ENCODE peak calls at places on chromosomes 1 and 21, in seven cellular contexts. K is neural progenitor cell, F is hepatocyte, I is GM23338, W is HCT116, E is MM.1S, J is PC-3. H is an unnamed sample.
A peak's percentile ranks its signal among the peaks of the same experiment; 100 is the strongest.

GRCh38 chr1:64082459-64082858 is 121.0 kb upstream of the UBE2U start:
- DNase-seq in K (no peak), F (no peak), I (no peak), W (no peak), E (no peak), J (no peak), H (peak; percentile 87)

GRCh38 chr1:89041055-89041707 is 18.5 kb upstream of the GBP3 start:
- DNase-seq in K (no peak), F (no peak), I (no peak), W (no peak), E (no peak), J (peak; percentile 90), H (peak; percentile 76)

GRCh38 chr21:42775123-42775522 is 104.2 kb downstream of the WDR4 start:
- DNase-seq in K (no peak), F (no peak), I (no peak), W (no peak), E (no peak), J (no peak), H (no peak)

GRCh38 chr1:61356995-61357394 is 274.6 kb downstream of the NFIA start:
- DNase-seq in K (no peak), F (no peak), I (no peak), W (no peak), E (no peak), J (no peak), H (no peak)

GRCh38 chr1:107963601-107964396 is 1.2 kb downstream of the VAV3 start:
- DNase-seq in K (peak; percentile 41), F (peak; percentile 28), I (peak; percentile 64), W (no peak), E (peak; percentile 47), J (no peak), H (peak; percentile 57)

GRCh38 chr1:244861683-244862082 is 2.7 kb downstream of the HNRNPU start:
- DNase-seq in K (peak; percentile 15), F (peak; percentile 15), I (no peak), W (no peak), E (no peak), J (no peak), H (peak; percentile 44)

GRCh38 chr21:14260459-14260764 is 44.5 kb downstream of the RBM11 start:
- DNase-seq in K (no peak), F (no peak), I (no peak), W (no peak), E (no peak), J (no peak), H (no peak)

GRCh38 chr1:85822696-85823095 is 114.5 kb upstream of the ZNHIT6 start:
- DNase-seq in K (no peak), F (no peak), I (no peak), W (no peak), E (no peak), J (peak; percentile 83), H (no peak)

GRCh38 chr1:153616144-153616884 is at the start of gene S100A14:
- DNase-seq in K (no peak), F (peak; percentile 89), I (no peak), W (peak; percentile 59), E (no peak), J (peak; percentile 95), H (no peak)

GRCh38 chr21:39456665-39457064 is 4.9 kb downstream of the SH3BGR start:
- DNase-seq in K (peak; percentile 22), F (no peak), I (peak; percentile 50), W (no peak), E (no peak), J (peak; percentile 19), H (peak; percentile 8)

GRCh38 chr1:31651766-31652165 is 7.1 kb upstream of the PEF1 start:
- DNase-seq in K (no peak), F (no peak), I (no peak), W (no peak), E (no peak), J (no peak), H (no peak)

GRCh38 chr21:46216132-46216747 is 12.3 kb downstream of the LSS start:
- DNase-seq in K (no peak), F (no peak), I (no peak), W (no peak), E (no peak), J (no peak), H (no peak)

GRCh38 chr21:34988139-34988538 is 61.0 kb downstream of the RUNX1 start:
- DNase-seq in K (no peak), F (no peak), I (no peak), W (no peak), E (no peak), J (no peak), H (no peak)

GRCh38 chr1:223076382-223076781 is 66.7 kb downstream of the TLR5 start:
- DNase-seq in K (no peak), F (no peak), I (no peak), W (no peak), E (no peak), J (no peak), H (no peak)

GRCh38 chr21:44709426-44710293 is 1.7 kb downstream of the TSPEAR start:
- DNase-seq in K (peak; percentile 57), F (no peak), I (peak; percentile 48), W (no peak), E (no peak), J (peak; percentile 62), H (peak; percentile 22)

GRCh38 chr1:24503003-24503751 is 541 bp downstream of the RCAN3 start:
- DNase-seq in K (peak; percentile 42), F (peak; percentile 25), I (peak; percentile 45), W (no peak), E (peak; percentile 17), J (peak; percentile 42), H (no peak)

GRCh38 chr1:209772116-209772515 is 12.2 kb downstream of the C1orf74 start:
- DNase-seq in K (no peak), F (no peak), I (no peak), W (no peak), E (no peak), J (no peak), H (no peak)

GRCh38 chr1:16430598-16430997 is 6.6 kb downstream of the SPATA21 start:
- DNase-seq in K (peak; percentile 39), F (no peak), I (peak; percentile 64), W (peak; percentile 32), E (no peak), J (no peak), H (no peak)

GRCh38 chr1:186620951-186621350 is 59.3 kb downstream of the PTGS2 start:
- DNase-seq in K (no peak), F (no peak), I (no peak), W (no peak), E (peak; percentile 81), J (peak; percentile 27), H (peak; percentile 97)

GRCh38 chr1:91997607-91998195 is 32.1 kb upstream of the EPHX4 start:
- DNase-seq in K (peak; percentile 54), F (peak; percentile 58), I (peak; percentile 67), W (peak; percentile 33), E (peak; percentile 45), J (peak; percentile 76), H (peak; percentile 65)
- TF ChIP-seq EZH2phosphoT487 in K (no peak), F (no peak), I (no peak), W (no peak), E (no peak), J (no peak), H (no peak)

GRCh38 chr1:37746806-37747205 is 18.1 kb downstream of the EPHA10 start:
- DNase-seq in K (no peak), F (no peak), I (no peak), W (no peak), E (no peak), J (no peak), H (no peak)

GRCh38 chr1:37752583-37753471 is 12.1 kb downstream of the EPHA10 start:
- DNase-seq in K (peak; percentile 80), F (peak; percentile 75), I (peak; percentile 62), W (peak; percentile 8), E (peak; percentile 47), J (peak; percentile 35), H (peak; percentile 50)

GRCh38 chr1:37752213-37752582 is 12.7 kb downstream of the EPHA10 start:
- DNase-seq in K (no peak), F (no peak), I (no peak), W (no peak), E (no peak), J (no peak), H (no peak)

GRCh38 chr1:37753473-37754321 is 11.2 kb downstream of the EPHA10 start:
- DNase-seq in K (no peak), F (no peak), I (peak; percentile 62), W (no peak), E (no peak), J (no peak), H (no peak)

GRCh38 chr1:37748563-37748962 is 16.4 kb downstream of the EPHA10 start:
- DNase-seq in K (no peak), F (no peak), I (no peak), W (no peak), E (no peak), J (no peak), H (no peak)
- TF ChIP-seq EZH2 in K (no peak), F (no peak), I (no peak), W (no peak), E (no peak), J (no peak), H (no peak)

GRCh38 chr1:155127672-155128468 is at the start of gene EFNA1:
- DNase-seq in K (peak; percentile 78), F (peak; percentile 86), I (peak; percentile 64), W (no peak), E (peak; percentile 41), J (peak; percentile 74), H (peak; percentile 65)
- H3K4me1 ChIP-seq in K (peaks cover 59% of the 10 kb centered on the region), F (peaks cover 35% of the 10 kb centered on the region), I (peaks cover 53% of the 10 kb centered on the region), W (peaks cover 73% of the 10 kb centered on the region), E (peaks cover 5% of the 10 kb centered on the region), J (peaks cover 68% of the 10 kb centered on the region), H (peaks cover 10% of the 10 kb centered on the region)

GRCh38 chr1:229203030-229203751 is 67.7 kb upstream of the RAB4A start:
- DNase-seq in K (peak; percentile 90), F (peak; percentile 76), I (peak; percentile 98), W (peak; percentile 57), E (no peak), J (peak; percentile 31), H (peak; percentile 45)

GRCh38 chr1:229199261-229199850 is 71.6 kb upstream of the RAB4A start:
- DNase-seq in K (no peak), F (no peak), I (peak; percentile 53), W (no peak), E (no peak), J (peak; percentile 59), H (no peak)

GRCh38 chr1:229197225-229197677 is 73.7 kb upstream of the RAB4A start:
- DNase-seq in K (no peak), F (no peak), I (no peak), W (no peak), E (no peak), J (no peak), H (peak; percentile 3)

GRCh38 chr1:229196404-229197224 is 74.3 kb upstream of the RAB4A start:
- DNase-seq in K (no peak), F (no peak), I (no peak), W (no peak), E (no peak), J (peak; percentile 14), H (peak; percentile 76)

DNA sequence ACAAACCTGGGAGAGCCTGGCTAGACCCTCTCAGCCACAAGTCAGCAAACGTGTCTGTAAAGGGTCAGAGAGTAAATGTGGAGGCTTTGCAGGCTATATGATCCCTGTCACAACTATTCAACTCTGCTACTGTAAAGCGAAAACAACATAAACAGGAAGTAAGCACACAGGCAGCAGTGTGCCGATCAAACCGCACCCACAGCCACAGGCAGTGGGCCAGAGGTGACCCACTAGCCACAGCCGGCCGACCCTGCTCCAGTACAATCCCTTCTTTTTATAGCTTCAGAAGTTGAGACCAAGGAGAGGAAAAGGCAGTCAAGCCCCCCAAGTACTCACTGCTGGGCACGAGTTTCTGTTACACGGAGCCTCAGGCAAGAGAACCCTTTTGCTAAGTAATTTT is 71.0 kb upstream of the RAB4A start:
- DNase-seq in K (no peak), F (no peak), I (no peak), W (no peak), E (no peak), J (peak; percentile 12), H (no peak)
- TF ChIP-seq EZH2phosphoT487 in K (no peak), F (no peak), I (no peak), W (no peak), E (no peak), J (no peak), H (no peak)

GRCh38 chr1:233328661-233329498 is 1.4 kb downstream of the MAP3K21 start:
- DNase-seq in K (no peak), F (no peak), I (no peak), W (no peak), E (peak; percentile 42), J (peak; percentile 38), H (peak; percentile 2)
- TF ChIP-seq EZH2 in K (peak; percentile 32), F (no peak), I (no peak), W (no peak), E (no peak), J (no peak), H (no peak)